ENCODE peak calls at places on chromosomes 5 and 9, in five cellular contexts. T is endothelial cell, W is lower leg skin, I is colonic mucosa, U is fibroblast of villous mesenchyme. P is an unnamed sample.

GRCh38 chr5:50623666-50624065 is 42.8 kb upstream of the PARP8 start:
- DNase-seq in W (no peak), U (no peak), I (no peak), T (no peak), P (no peak)

GRCh38 chr9:113564804-113565237 is 101.3 kb downstream of the RGS3 start:
- DNase-seq in T (no peak), I (peak), U (peak), W (peak), P (peak)

GRCh38 chr5:68962632-68963484 is 131.0 kb upstream of the SLC30A5 start:
- DNase-seq in W (peak), U (peak), T (peak), I (peak), P (peak)

GRCh38 chr5:10250804-10251276 is 760 bp downstream of the CCT5 start:
- DNase-seq in W (no peak), I (no peak), T (peak), U (peak), P (no peak)

GRCh38 chr5:177455036-177455660 is 8.5 kb downstream of the PRR7 start:
- DNase-seq in U (peak), T (peak), W (peak), I (peak), P (peak)

GRCh38 chr5:73605223-73606087 is 20.5 kb upstream of the ARHGEF28 start:
- DNase-seq in T (no peak), U (peak), I (peak), W (no peak), P (no peak)

GRCh38 chr5:177232358-177232757 is 71.2 kb downstream of the RAB24 start:
- DNase-seq in U (no peak), W (no peak), I (no peak), T (no peak), P (no peak)

GRCh38 chr5:68409259-68409658 is 193.7 kb downstream of the PIK3R1 start:
- DNase-seq in I (no peak), W (no peak), U (no peak), T (no peak), P (no peak)

GRCh38 chr9:115591584-115591984 is 473.6 kb upstream of the TNC start:
- DNase-seq in U (peak), I (peak), T (no peak), W (peak), P (no peak)

GRCh38 chr9:81844131-81844567 is 84.1 kb upstream of the SPATA31D4 start:
- DNase-seq in W (no peak), I (no peak), U (no peak), T (no peak), P (no peak)

GRCh38 chr5:61450170-61450815 is 118.2 kb downstream of the ZSWIM6 start:
- DNase-seq in W (no peak), T (no peak), I (peak), U (peak), P (no peak)

GRCh38 chr5:122484103-122484502 is 172.1 kb downstream of the SNCAIP start:
- DNase-seq in W (no peak), I (no peak), T (no peak), U (no peak), P (no peak)

GRCh38 chr9:130923611-130924447 is 15.2 kb downstream of the FIBCD1 start:
- DNase-seq in W (no peak), U (no peak), I (no peak), T (no peak), P (no peak)

GRCh38 chr5:127299678-127300077 is 9.1 kb downstream of the MEGF10 start:
- DNase-seq in W (no peak), I (no peak), T (no peak), U (no peak), P (no peak)

GRCh38 chr5:102654559-102655354 is 100.3 kb upstream of the PAM start:
- DNase-seq in U (no peak), I (no peak), T (no peak), W (no peak), P (no peak)

GRCh38 chr9:114049453-114050225 is 28.5 kb downstream of the AMBP start:
- DNase-seq in U (no peak), T (no peak), I (no peak), W (peak), P (no peak)

GRCh38 chr9:97397220-97397619 is 14.7 kb upstream of the TDRD7 start:
- DNase-seq in W (peak), U (no peak), I (no peak), T (no peak), P (no peak)

GRCh38 chr9:99576002-99576401 is 245.7 kb upstream of the NR4A3 start:
- DNase-seq in I (no peak), U (no peak), W (no peak), T (no peak), P (no peak)

GRCh38 chr9:126158591-126159519 is 167.8 kb upstream of the MVB12B start:
- DNase-seq in I (no peak), T (no peak), U (no peak), W (peak), P (no peak)

GRCh38 chr5:135220394-135221186 is 178.4 kb downstream of the MACROH2A1 start:
- DNase-seq in W (peak), U (no peak), T (no peak), I (peak), P (no peak)

GRCh38 chr5:142549834-142550233 is 136.1 kb downstream of the FGF1 start:
- DNase-seq in I (no peak), U (no peak), T (no peak), W (no peak), P (no peak)

GRCh38 chr5:39519566-39520231 is 94.9 kb upstream of the DAB2 start:
- DNase-seq in I (no peak), T (no peak), W (no peak), U (peak), P (no peak)

GRCh38 chr5:55232985-55233928 is at the start of gene CCNO:
- DNase-seq in U (peak), W (peak), T (peak), I (peak), P (no peak)

GRCh38 chr5:150108711-150109605 is 22.6 kb upstream of the CSF1R start:
- DNase-seq in I (peak), T (no peak), W (peak), U (no peak), P (no peak)

GRCh38 chr5:89342106-89342876 is 459.3 kb upstream of the MEF2C start:
- DNase-seq in U (peak), W (no peak), T (no peak), I (no peak), P (no peak)

GRCh38 chr5:39240750-39241149 is 21.4 kb upstream of the FYB1 start:
- DNase-seq in T (no peak), W (no peak), U (no peak), I (no peak), P (no peak)

GRCh38 chr5:79032031-79032711 is 37.3 kb downstream of the DMGDH start:
- DNase-seq in I (no peak), U (no peak), T (no peak), W (no peak), P (no peak)

GRCh38 chr9:108609895-108610253 is 245.9 kb downstream of the ACTL7B start:
- DNase-seq in I (no peak), W (no peak), U (no peak), T (no peak), P (no peak)

GRCh38 chr5:139481580-139482049 is 943 bp downstream of the STING1 start:
- DNase-seq in W (no peak), T (no peak), U (peak), I (peak), P (no peak)

GRCh38 chr9:2655411-2655901 is 33.9 kb downstream of the VLDLR start:
- DNase-seq in W (no peak), I (no peak), T (no peak), U (peak), P (no peak)

GRCh38 chr9:35162605-35163315 is 951 bp downstream of the UNC13B start:
- DNase-seq in W (no peak), I (no peak), T (no peak), U (peak), P (no peak)

GRCh38 chr9:109813310-109813709 is 33.3 kb downstream of the PALM2AKAP2 start:
- DNase-seq in U (no peak), T (no peak), I (no peak), W (no peak), P (no peak)

GRCh38 chr9:99056876-99057664 is 47.8 kb upstream of the TGFBR1 start:
- DNase-seq in T (no peak), W (no peak), U (peak), I (no peak), P (no peak)

GRCh38 chr5:14900661-14901461 is 29.3 kb upstream of the ANKH start:
- DNase-seq in T (peak), W (no peak), I (no peak), U (peak), P (peak)

GRCh38 chr9:109799792-109800191 is 19.8 kb downstream of the PALM2AKAP2 start:
- DNase-seq in T (no peak), U (peak), W (no peak), I (no peak), P (no peak)

DNA sequence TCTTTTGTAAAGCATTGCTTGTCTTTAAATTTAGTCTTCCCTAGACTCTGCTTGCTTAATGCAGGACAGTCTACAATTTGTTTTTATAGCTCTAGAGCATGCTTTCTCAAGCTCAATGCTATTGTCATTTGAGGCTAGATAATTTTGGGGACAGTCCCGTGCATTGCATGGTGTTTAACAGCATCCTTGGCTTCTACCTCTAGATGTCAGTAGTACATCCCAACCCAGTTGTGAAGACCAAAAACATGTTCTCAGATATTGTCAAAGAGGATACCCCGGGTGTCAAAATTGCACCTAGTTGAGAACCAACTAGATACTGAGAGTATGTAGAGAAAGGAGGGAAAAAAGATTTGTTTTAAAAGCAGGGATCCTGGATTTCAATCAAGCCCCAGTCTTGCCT is 277.5 kb downstream of the CEMIP2 start:
- DNase-seq in W (no peak), T (no peak), U (peak), I (no peak), P (no peak)
- TF ChIP-seq CTCF in W (no peak), T (no peak), U (peak), I (no peak), P (no peak)

DNA sequence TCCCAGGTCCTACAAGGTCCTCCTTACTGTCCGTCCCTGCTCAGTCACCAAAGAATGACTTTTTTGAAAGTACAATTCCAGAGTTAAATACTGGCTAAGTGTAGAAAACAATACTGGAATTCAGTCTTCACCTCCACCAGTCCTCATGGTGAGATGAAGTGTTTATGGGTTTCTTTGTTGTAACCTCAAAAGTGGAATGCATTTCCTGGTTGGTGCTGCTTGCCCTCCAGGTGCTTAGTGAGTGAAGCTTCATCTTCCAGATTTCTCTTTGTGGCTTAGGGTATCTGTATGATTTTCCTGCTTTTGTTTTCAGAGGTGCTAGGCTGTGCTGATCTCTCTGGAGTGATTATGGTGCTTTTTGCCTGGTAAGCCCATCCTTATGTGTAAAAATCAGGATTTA is 49.4 kb upstream of the DHFR start:
- DNase-seq in T (no peak), U (no peak), W (no peak), I (no peak), P (no peak)
- TF ChIP-seq CTCF in T (no peak), U (no peak), W (no peak), I (no peak), P (no peak)

GRCh38 chr5:4866131-4866659 is 273.9 kb upstream of the ADAMTS16 start:
- DNase-seq in T (no peak), U (no peak), W (no peak), I (no peak), P (no peak)

GRCh38 chr5:4857761-4858160 is 282.4 kb upstream of the ADAMTS16 start:
- DNase-seq in U (no peak), I (no peak), W (no peak), T (no peak), P (no peak)

GRCh38 chr5:4866817-4867216 is 273.3 kb upstream of the ADAMTS16 start:
- DNase-seq in T (no peak), W (no peak), I (no peak), U (no peak), P (no peak)

GRCh38 chr5:4859489-4860211 is 280.5 kb upstream of the ADAMTS16 start:
- DNase-seq in U (no peak), T (no peak), I (no peak), W (no peak), P (no peak)

GRCh38 chr5:4862500-4862899 is 277.6 kb upstream of the ADAMTS16 start:
- DNase-seq in T (no peak), I (no peak), U (peak), W (no peak), P (no peak)
- TF ChIP-seq CTCF in T (peak), I (peak), U (peak), W (no peak), P (no peak)

GRCh38 chr9:128512820-128513219 is 8.3 kb downstream of the GLE1 start:
- DNase-seq in I (no peak), U (no peak), T (no peak), W (peak), P (no peak)
- TF ChIP-seq CTCF in I (no peak), U (no peak), T (no peak), W (no peak), P (no peak)

DNA sequence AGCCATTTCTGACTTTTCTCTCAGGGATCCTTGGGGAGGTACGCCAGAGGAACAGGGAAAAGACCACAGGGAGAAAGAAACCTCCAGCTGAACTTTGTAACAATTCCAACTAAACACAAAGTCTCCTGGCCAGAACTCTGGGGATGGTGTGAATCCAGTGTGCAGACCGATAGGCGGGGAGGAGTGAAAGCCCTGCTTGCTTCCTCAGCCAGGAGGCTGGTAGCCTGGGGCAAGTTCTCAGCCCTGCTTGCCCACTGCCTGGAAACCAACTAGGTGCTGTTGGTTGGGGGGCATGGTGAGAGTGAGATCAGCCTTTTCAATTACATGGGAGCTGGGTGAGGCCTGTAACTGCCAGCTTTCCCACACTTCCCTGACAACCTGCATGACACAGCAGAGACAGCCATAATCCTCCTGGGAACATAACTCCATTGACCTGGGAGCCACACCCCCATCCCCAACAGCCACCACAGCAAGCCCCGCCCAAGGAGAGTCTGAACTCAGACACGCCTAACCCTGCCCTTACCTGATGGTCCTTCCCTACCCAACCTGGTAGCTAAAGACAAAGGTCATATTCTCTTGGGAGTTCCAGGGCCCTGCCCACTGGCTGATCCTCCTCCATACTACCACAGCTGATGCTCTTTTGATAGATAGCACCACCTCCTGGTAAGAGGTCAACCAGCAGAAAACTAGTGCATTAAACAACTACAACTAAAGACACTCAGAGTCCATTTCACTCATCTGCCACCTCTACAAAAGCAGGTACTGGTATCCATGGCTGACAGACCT is 100.1 kb upstream of the TNFAIP8 start:
- DNase-seq in I (peak), U (peak), W (no peak), T (no peak), P (no peak)
- TF ChIP-seq CTCF in I (peak), U (peak), W (no peak), T (no peak), P (no peak)

DNA sequence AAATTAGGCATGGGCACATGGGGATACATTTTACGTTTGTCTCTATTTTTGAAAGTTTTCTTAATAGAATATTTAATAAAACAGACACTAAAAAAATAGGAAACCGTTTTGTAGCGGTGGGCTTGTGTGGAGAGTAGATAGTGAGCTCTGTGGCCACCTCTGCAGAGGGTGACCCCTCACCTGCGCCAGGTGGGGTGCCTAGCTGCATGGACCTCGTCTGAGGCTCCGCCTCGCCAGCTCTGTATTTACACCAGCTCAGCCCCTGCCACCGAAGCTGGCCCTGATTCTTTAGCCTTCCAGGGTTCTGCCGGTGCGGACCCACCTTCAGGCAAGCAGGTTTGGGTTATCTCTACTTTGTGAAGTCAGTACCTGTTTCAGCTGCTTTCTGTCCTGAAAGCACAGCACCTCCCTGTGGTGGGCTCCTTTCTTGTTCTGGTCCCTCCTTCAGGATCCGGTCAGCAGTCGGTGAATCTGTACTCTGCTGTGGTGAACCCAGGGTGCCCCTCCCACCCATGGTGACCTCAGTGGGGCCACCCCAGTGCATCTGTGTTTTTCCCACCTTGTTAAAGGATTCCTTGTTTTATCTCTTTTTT is 105.2 kb upstream of the CACNA1B start:
- DNase-seq in U (no peak), W (no peak), I (no peak), T (peak), P (no peak)
- TF ChIP-seq CTCF in U (peak), W (no peak), I (no peak), T (no peak), P (no peak)